ENCODE peak calls at places on chromosomes 16 and 17, in four cellular contexts. C, V, W and U are unnamed samples.

GRCh38 chr17:78000351-78000750 is 41.8 kb downstream of the TNRC6C start:
- DNase-seq in W (no peak), C (no peak), V (peak), U (no peak)

GRCh38 chr17:74199306-74200092 is 4.0 kb upstream of the RPL38 start:
- DNase-seq in V (peak), C (no peak), W (peak), U (peak)

GRCh38 chr16:88878967-88879787 is 12.7 kb upstream of the PABPN1L start:
- DNase-seq in V (no peak), W (no peak), C (no peak), U (no peak)

GRCh38 chr16:26645629-26646028 is 421.1 kb upstream of the C16orf82 start:
- DNase-seq in W (no peak), V (peak), C (no peak), U (peak)

GRCh38 chr17:19024101-19025078 is 19.8 kb upstream of the FAM83G start:
- DNase-seq in V (no peak), W (no peak), C (no peak), U (no peak)

GRCh38 chr16:57801098-57801855 is 1.0 kb downstream of the KIFC3 start:
- DNase-seq in C (no peak), V (peak), W (no peak), U (no peak)

GRCh38 chr16:80300876-80301275 is 239.9 kb upstream of the DYNLRB2 start:
- DNase-seq in W (peak), V (no peak), C (no peak), U (no peak)

GRCh38 chr17:81037026-81037782 is 2.3 kb downstream of the BAIAP2 start:
- DNase-seq in W (peak), V (no peak), C (no peak), U (no peak)

GRCh38 chr16:10552998-10553491 is 27.4 kb downstream of the EMP2 start:
- DNase-seq in C (no peak), W (no peak), V (peak), U (peak)

GRCh38 chr16:56610609-56611111 is 2.3 kb downstream of the MT2A start:
- DNase-seq in V (no peak), W (no peak), C (no peak), U (no peak)

GRCh38 chr16:610513-611381 is 20.0 kb upstream of the WFIKKN1 start:
- DNase-seq in W (peak), C (no peak), V (peak), U (no peak)

GRCh38 chr17:43483674-43484551 is at the start of gene DHX8:
- DNase-seq in C (peak), V (peak), W (peak), U (peak)

GRCh38 chr17:31524926-31525800 is 133.7 kb downstream of the RAB11FIP4 start:
- DNase-seq in W (peak), C (peak), V (peak), U (peak)

GRCh38 chr16:50302472-50303005 is 36.2 kb downstream of the ADCY7 start:
- DNase-seq in W (no peak), C (no peak), V (peak), U (no peak)

GRCh38 chr17:74271902-74272563 is 2.0 kb upstream of the DNAI2 start:
- DNase-seq in C (no peak), V (no peak), W (no peak), U (no peak)

GRCh38 chr17:42135151-42135550 is 12.5 kb downstream of the HSPB9 start:
- DNase-seq in W (no peak), C (no peak), V (no peak), U (no peak)

GRCh38 chr17:29771561-29771960 is 148.8 kb upstream of the CORO6 start:
- DNase-seq in W (no peak), V (no peak), C (no peak), U (no peak)

GRCh38 chr17:48791128-48792032 is 25.6 kb downstream of the TTLL6 start:
- DNase-seq in V (peak), W (peak), C (peak), U (peak)

GRCh38 chr17:50205111-50205821 is 3.8 kb upstream of the COL1A1 start:
- DNase-seq in V (no peak), W (no peak), C (no peak), U (peak)

GRCh38 chr16:84982434-84982833 is 28.9 kb downstream of the ZDHHC7 start:
- DNase-seq in C (no peak), V (no peak), W (no peak), U (peak)

GRCh38 chr16:89618114-89618999 is 4.9 kb downstream of the DPEP1 start:
- DNase-seq in V (no peak), C (no peak), W (no peak), U (no peak)

GRCh38 chr16:17768257-17768656 is 297.5 kb upstream of the XYLT1 start:
- DNase-seq in W (no peak), V (no peak), C (no peak), U (no peak)

GRCh38 chr17:73307130-73307529 is 4.7 kb downstream of the CDC42EP4 start:
- DNase-seq in V (no peak), C (no peak), W (no peak), U (no peak)

GRCh38 chr17:19733953-19734526 is 14.1 kb downstream of the ALDH3A1 start:
- DNase-seq in V (no peak), W (peak), C (no peak), U (no peak)

GRCh38 chr16:11010576-11011221 is 66.3 kb downstream of the CLEC16A start:
- DNase-seq in W (no peak), C (no peak), V (no peak), U (no peak)

GRCh38 chr16:58236231-58236690 is 38.4 kb upstream of the CSNK2A2 start:
- DNase-seq in W (peak), V (peak), C (peak), U (peak)

GRCh38 chr16:81688182-81688581 is 90.9 kb upstream of the PLCG2 start:
- DNase-seq in W (no peak), V (no peak), C (no peak), U (no peak)

GRCh38 chr17:61407211-61407911 is 7.7 kb downstream of the TBX2 start:
- DNase-seq in C (no peak), W (no peak), V (no peak), U (no peak)

GRCh38 chr17:37756060-37756459 is 11.2 kb upstream of the HNF1B start:
- DNase-seq in C (no peak), V (no peak), W (no peak), U (no peak)

GRCh38 chr17:2056221-2057129 is 1.6 kb downstream of the HIC1 start:
- DNase-seq in W (no peak), C (no peak), V (no peak), U (no peak)

GRCh38 chr17:51054748-51055147 is 65.9 kb downstream of the SPAG9 start:
- DNase-seq in C (no peak), W (no peak), V (no peak), U (no peak)

GRCh38 chr16:83031524-83031923 is 404.8 kb downstream of the CDH13 start:
- DNase-seq in V (no peak), C (no peak), W (no peak), U (no peak)

GRCh38 chr16:26697826-26698225 is 368.9 kb upstream of the C16orf82 start:
- DNase-seq in W (no peak), V (no peak), C (no peak), U (no peak)

GRCh38 chr16:23944381-23944780 is 108.6 kb downstream of the PRKCB start:
- DNase-seq in C (no peak), V (no peak), W (no peak), U (no peak)

GRCh38 chr17:74404218-74404617 is 27.7 kb upstream of the GPRC5C start:
- DNase-seq in V (no peak), C (no peak), W (no peak), U (no peak)

GRCh38 chr17:62592305-62593099 is 35.0 kb upstream of the MRC2 start:
- DNase-seq in V (no peak), W (no peak), C (no peak), U (no peak)

GRCh38 chr17:19362293-19363113 is at the start of gene B9D1:
- DNase-seq in W (peak), V (peak), C (peak), U (peak)

GRCh38 chr17:50174444-50174843 is 8.6 kb downstream of the SGCA start:
- DNase-seq in C (no peak), V (no peak), W (no peak), U (no peak)

GRCh38 chr17:31674305-31674704 is 184.7 kb downstream of the COPRS start:
- DNase-seq in C (no peak), W (no peak), V (no peak), U (no peak)

GRCh38 chr17:72476575-72476986 is 355.8 kb downstream of the SOX9 start:
- DNase-seq in W (no peak), C (no peak), V (no peak), U (no peak)

GRCh38 chr17:55546481-55546880 is 35.2 kb upstream of the SMIM36 start:
- DNase-seq in V (no peak), W (no peak), C (no peak), U (no peak)

GRCh38 chr17:55543709-55544108 is 32.5 kb upstream of the SMIM36 start:
- DNase-seq in C (no peak), V (no peak), W (no peak), U (no peak)

GRCh38 chr17:55545765-55546164 is 34.5 kb upstream of the SMIM36 start:
- DNase-seq in V (no peak), W (no peak), C (no peak), U (no peak)

GRCh38 chr17:55549140-55549539 is 37.9 kb upstream of the SMIM36 start:
- DNase-seq in V (no peak), W (peak), C (peak), U (no peak)

DNA sequence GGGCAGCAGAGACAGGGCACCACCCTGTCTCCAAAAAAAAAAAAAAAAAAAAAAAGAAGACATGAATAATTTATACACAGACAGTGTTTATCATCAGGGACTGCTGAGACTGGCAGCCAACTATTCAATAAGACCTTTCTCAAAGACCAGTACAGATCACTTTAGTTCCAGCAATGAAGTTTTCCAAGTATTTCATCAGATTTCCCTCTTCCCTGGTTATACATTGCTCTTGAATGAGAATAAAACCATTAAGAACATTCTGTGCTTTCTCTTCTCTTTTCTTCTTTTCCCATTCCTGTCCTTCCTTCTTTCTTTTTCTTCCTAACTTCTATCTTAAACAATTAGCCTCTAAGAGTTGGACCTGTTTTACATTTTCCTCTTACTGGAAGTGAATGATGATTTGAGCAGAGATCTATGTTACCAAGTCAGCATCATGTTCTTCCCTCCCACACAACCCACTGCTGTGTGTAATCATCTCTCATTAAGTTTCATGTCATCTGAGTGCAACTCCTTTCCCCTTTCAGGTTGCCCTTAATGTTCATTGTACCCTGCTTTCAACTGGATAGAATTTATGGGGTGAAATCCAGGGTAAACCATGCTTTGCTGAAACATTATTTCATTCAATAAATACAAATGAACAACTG is 35.9 kb upstream of the SMIM36 start:
- DNase-seq in V (no peak), C (no peak), W (no peak), U (no peak)
- TF ChIP-seq ELF1 in V (no peak), C (no peak), W (no peak), U (no peak)

GRCh38 chr17:45676695-45677094 is 107.4 kb upstream of the CRHR1 start:
- DNase-seq in W (no peak), V (no peak), C (no peak), U (no peak)

GRCh38 chr17:45675012-45675411 is 109.1 kb upstream of the CRHR1 start:
- DNase-seq in W (no peak), C (no peak), V (no peak), U (no peak)

GRCh38 chr17:45675892-45676291 is 108.2 kb upstream of the CRHR1 start:
- DNase-seq in C (no peak), W (no peak), V (no peak), U (no peak)

GRCh38 chr17:45672301-45672700 is 111.8 kb upstream of the CRHR1 start:
- DNase-seq in V (no peak), W (no peak), C (no peak), U (peak)

GRCh38 chr17:45672792-45673191 is 111.3 kb upstream of the CRHR1 start:
- DNase-seq in C (no peak), V (no peak), W (no peak), U (no peak)
- TF ChIP-seq ELF1 in C (no peak), V (no peak), W (no peak), U (no peak)

DNA sequence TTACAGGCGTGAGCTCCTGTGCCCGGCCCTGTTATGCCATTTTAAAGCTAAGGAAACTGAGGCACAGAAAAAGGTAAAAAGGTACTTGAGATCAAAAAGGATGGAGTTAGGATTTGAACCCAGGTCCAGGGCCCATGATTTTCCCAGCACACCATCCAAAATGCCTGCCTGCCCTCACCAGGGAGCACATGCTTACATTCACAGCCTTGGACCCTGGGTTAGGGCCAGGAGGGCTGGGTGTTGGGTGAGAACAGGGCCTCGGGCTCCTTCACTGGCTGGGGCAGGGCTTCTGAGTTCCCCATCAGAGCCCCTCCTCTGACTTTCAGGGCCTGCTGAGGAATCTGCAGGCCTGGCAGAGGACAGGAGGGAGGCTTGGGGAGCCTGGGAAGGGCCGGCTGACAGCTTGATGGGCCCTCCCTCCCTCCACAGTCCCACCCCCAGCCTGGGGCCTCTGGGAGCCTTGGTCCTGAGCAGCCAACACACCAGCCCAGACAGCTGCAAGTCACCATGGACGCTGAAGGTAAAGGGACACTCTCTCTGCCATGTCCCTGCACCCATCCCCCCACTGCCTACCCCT is at the start of gene QPRT:
- DNase-seq in V (peak), W (peak), C (no peak), U (peak)
- TF ChIP-seq ELF1 in V (no peak), W (no peak), C (no peak), U (no peak)

GRCh38 chr17:39706921-39707337 is 7.1 kb downstream of the ERBB2 start:
- DNase-seq in V (no peak), W (no peak), C (no peak), U (no peak)
- TF ChIP-seq ELF1 in V (no peak), W (no peak), C (no peak), U (no peak)

GRCh38 chr16:78298986-78299385 is 199.5 kb downstream of the WWOX start:
- DNase-seq in V (no peak), C (no peak), W (no peak), U (peak)

GRCh38 chr16:78307824-78308528 is 208.5 kb downstream of the WWOX start:
- DNase-seq in V (no peak), C (peak), W (no peak), U (no peak)

GRCh38 chr16:78300469-78300868 is 201.0 kb downstream of the WWOX start:
- DNase-seq in W (no peak), V (no peak), C (no peak), U (no peak)

GRCh38 chr16:78309763-78310162 is 210.3 kb downstream of the WWOX start:
- DNase-seq in W (no peak), C (no peak), V (no peak), U (no peak)

GRCh38 chr16:78303946-78304345 is 204.5 kb downstream of the WWOX start:
- DNase-seq in C (no peak), V (no peak), W (no peak), U (no peak)
- TF ChIP-seq ELF1 in C (no peak), V (no peak), W (no peak), U (no peak)

DNA sequence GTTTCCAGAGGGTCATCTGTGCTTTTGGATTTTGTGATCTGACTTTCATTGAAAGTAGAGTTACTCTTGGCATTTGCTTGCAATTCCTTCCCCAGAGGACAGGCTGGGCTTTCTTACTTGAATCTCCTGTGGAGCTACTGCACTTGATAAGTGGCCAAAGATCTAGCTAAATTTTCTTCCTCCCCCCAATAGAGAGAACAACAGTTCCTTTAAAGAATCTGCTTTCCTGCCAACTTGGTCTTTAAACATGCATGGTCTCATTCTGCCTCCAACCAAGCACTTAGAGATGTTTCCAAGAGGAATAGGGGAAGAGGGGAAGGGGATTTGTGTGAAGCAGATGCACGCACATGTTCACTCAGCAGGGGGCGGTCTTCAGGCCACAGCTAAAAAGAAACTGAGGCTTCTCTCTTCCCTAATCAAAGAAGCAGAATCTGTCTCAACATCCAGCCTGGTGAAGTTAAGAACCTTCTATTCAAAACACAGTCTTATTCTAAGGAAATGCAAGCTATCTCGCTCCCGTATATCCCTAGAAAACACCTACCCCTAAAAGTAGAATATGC is 229.6 kb downstream of the ZFHX3 start:
- DNase-seq in V (no peak), W (no peak), C (no peak), U (peak)
- TF ChIP-seq ELF1 in V (no peak), W (no peak), C (no peak), U (no peak)

GRCh38 chr17:27490391-27490790 is 34.1 kb downstream of the KSR1 start:
- DNase-seq in V (no peak), W (no peak), C (no peak), U (no peak)

GRCh38 chr17:27488263-27488662 is 32.0 kb downstream of the KSR1 start:
- DNase-seq in W (no peak), V (no peak), C (no peak), U (no peak)

GRCh38 chr17:27491713-27492190 is 35.5 kb downstream of the KSR1 start:
- DNase-seq in W (no peak), C (no peak), V (no peak), U (peak)

GRCh38 chr17:27485711-27486495 is 29.7 kb downstream of the KSR1 start:
- DNase-seq in V (no peak), W (no peak), C (no peak), U (no peak)

GRCh38 chr17:27489045-27489715 is 32.9 kb downstream of the KSR1 start:
- DNase-seq in V (no peak), W (no peak), C (no peak), U (no peak)
- TF ChIP-seq ELF1 in V (no peak), W (no peak), C (no peak), U (no peak)